ENCODE peak calls at places on chromosomes 12 and 14, in eight cellular contexts. J is stomach, S is RWPE1, M is Calu3, Q is lung, X is ovary, N is astrocyte, Z is left ventricle myocardium inferior. K is an unnamed sample.

GRCh38 chr14:41957459-41957858 is 350.8 kb downstream of the LRFN5 start:
- DNase-seq in J (no peak), S (no peak), M (no peak), Q (no peak), X (no peak), N (no peak), Z (no peak), K (no peak)

GRCh38 chr12:118193958-118194357 is 58.0 kb downstream of the PEBP1 start:
- DNase-seq in J (no peak), S (no peak), M (no peak), Q (no peak), X (no peak), N (no peak), Z (no peak), K (no peak)

GRCh38 chr12:62632521-62632920 is 165.9 kb downstream of the MON2 start:
- DNase-seq in J (no peak), S (peak), M (peak), Q (peak), X (peak), N (peak), Z (peak), K (peak)

GRCh38 chr12:47770086-47770726 is 2.8 kb upstream of the SLC48A1 start:
- DNase-seq in J (no peak), S (no peak), M (no peak), Q (no peak), X (no peak), N (no peak), Z (no peak), K (peak)

GRCh38 chr14:29735459-29735858 is 192.2 kb downstream of the PRKD1 start:
- DNase-seq in J (no peak), S (no peak), M (no peak), Q (no peak), X (no peak), N (no peak), Z (no peak), K (no peak)

GRCh38 chr14:100884456-100884855 is 19.1 kb downstream of the RTL1 start:
- DNase-seq in J (no peak), S (no peak), M (no peak), Q (no peak), X (no peak), N (no peak), Z (peak), K (no peak)

GRCh38 chr12:42332301-42332894 is 6.4 kb downstream of the PPHLN1 start:
- DNase-seq in J (no peak), S (peak), M (peak), Q (no peak), X (no peak), N (peak), Z (no peak), K (peak)

GRCh38 chr14:39050389-39050788 is 52.6 kb downstream of the SEC23A start:
- DNase-seq in J (no peak), S (peak), M (peak), Q (no peak), X (no peak), N (peak), Z (no peak), K (peak)

GRCh38 chr14:67385618-67386017 is 25.5 kb downstream of the EIF2S1 start:
- DNase-seq in J (no peak), S (peak), M (no peak), Q (no peak), X (no peak), N (no peak), Z (no peak), K (no peak)

GRCh38 chr14:33393895-33394405 is 455.3 kb downstream of the NPAS3 start:
- DNase-seq in J (no peak), S (no peak), M (no peak), Q (no peak), X (no peak), N (no peak), Z (no peak), K (no peak)

GRCh38 chr12:42946776-42947435 is 357.4 kb upstream of the PRICKLE1 start:
- DNase-seq in J (no peak), S (no peak), M (no peak), Q (no peak), X (no peak), N (peak), Z (no peak), K (no peak)

GRCh38 chr12:93777249-93777648 is 100.1 kb downstream of the CRADD start:
- DNase-seq in J (no peak), S (no peak), M (no peak), Q (no peak), X (peak), N (peak), Z (no peak), K (peak)

GRCh38 chr14:56351861-56352260 is 227.7 kb upstream of the TMEM260 start:
- DNase-seq in J (no peak), S (peak), M (no peak), Q (no peak), X (no peak), N (peak), Z (no peak), K (peak)
- TF ChIP-seq CTCF in J (no peak), S (no peak), M (no peak), Q (no peak), X (no peak), N (no peak), Z (no peak), K (peak)

GRCh38 chr12:52331833-52332232 is 10.6 kb upstream of the KRT83 start:
- DNase-seq in J (no peak), S (no peak), M (no peak), Q (no peak), X (no peak), N (no peak), Z (no peak), K (no peak)

GRCh38 chr12:52324068-52324444 is 2.9 kb upstream of the KRT83 start:
- DNase-seq in J (no peak), S (no peak), M (no peak), Q (no peak), X (no peak), N (no peak), Z (no peak), K (no peak)

GRCh38 chr12:52331039-52331438 is 9.8 kb upstream of the KRT83 start:
- DNase-seq in J (no peak), S (no peak), M (no peak), Q (no peak), X (no peak), N (no peak), Z (no peak), K (no peak)

GRCh38 chr12:52327086-52327829 is 6.1 kb upstream of the KRT83 start:
- DNase-seq in J (peak), S (peak), M (peak), Q (peak), X (no peak), N (peak), Z (peak), K (peak)

DNA sequence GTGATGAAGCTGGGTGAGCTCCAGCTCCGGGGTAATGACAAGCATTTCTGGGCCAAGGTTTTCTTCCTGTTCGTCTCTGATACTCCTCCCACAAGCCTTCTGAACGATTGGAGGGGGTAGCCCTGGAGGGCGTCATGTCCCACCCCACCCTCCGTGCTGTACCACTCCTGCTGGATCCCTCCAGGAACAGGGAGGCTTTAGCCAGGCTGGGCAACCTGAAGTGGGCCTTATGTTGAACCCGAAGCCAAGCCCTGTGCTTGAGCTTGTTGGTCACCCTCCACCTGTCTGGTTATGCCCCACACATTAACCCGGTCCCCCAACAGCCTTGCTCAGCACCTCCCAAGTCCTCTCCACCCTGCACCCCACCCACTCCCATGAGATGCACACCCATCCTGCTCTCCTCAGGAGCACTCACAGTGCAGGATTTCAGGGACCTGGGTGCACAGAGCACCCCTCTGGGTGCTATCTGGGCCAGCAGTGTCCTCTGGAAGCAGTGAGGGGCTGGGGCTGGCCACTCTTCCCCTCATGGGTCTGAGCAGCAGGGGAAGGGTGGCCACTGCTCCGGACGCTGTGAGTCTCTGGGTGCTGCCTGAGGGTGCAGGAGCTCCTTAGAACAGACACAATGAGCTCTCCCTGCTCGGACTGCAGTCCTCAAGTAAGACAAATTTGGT is 6.8 kb upstream of the KRT83 start:
- DNase-seq in J (no peak), S (no peak), M (no peak), Q (no peak), X (no peak), N (no peak), Z (no peak), K (no peak)
- TF ChIP-seq CTCF in J (no peak), S (peak), M (no peak), Q (no peak), X (no peak), N (no peak), Z (no peak), K (no peak)

DNA sequence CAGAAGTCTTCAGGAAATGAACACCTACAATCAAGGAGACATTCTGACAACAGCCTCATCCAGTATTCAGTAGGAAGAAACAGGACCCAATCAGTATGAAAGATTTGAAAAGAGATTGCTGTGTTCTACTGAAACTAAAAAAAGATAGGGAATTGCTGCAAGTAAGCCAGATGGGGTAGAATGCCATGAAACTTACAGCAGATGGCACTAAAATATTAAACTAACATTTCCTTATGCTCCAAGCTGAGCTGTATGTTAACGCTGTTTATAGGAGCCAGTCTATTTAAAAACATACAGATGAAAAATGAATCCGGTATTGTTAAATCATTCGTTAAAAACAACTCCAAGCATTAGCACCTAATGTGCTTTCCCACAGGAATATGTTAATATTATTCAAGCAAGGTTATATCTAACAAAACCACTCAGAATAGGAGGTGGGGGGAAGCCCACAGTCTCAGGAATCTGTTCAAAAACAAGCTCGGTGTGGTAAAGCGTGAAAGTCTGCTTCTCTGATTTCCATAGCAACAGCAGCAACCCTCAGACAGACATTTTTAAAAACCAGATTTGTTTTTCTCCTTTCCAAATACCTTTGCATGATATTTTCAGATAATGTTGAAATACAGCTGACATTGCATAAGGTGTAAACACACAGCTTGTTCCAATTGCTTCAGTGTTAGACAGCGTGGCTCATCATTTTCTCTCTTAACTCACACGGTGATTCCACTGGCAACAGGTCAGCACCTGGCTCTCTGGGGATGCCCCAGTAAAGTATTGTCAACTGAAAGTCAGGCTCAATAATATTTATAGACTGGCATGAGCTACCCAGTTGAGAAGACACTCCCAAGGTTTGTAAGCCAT is 131.4 kb upstream of the CCDC175 start:
- DNase-seq in J (no peak), S (no peak), M (no peak), Q (no peak), X (no peak), N (no peak), Z (no peak), K (no peak)
- TF ChIP-seq CTCF in J (no peak), S (no peak), M (no peak), Q (no peak), X (no peak), N (no peak), Z (no peak), K (no peak)

GRCh38 chr12:8676651-8677050 is 14.0 kb upstream of the MFAP5 start:
- DNase-seq in J (no peak), S (no peak), M (no peak), Q (no peak), X (no peak), N (no peak), Z (no peak), K (no peak)

GRCh38 chr12:8678661-8679111 is 16.1 kb upstream of the MFAP5 start:
- DNase-seq in J (no peak), S (peak), M (no peak), Q (no peak), X (no peak), N (peak), Z (no peak), K (peak)

GRCh38 chr12:8681129-8681902 is 16.5 kb upstream of the RIMKLB start:
- DNase-seq in J (no peak), S (peak), M (peak), Q (peak), X (no peak), N (peak), Z (no peak), K (peak)

GRCh38 chr12:8677362-8677761 is 14.7 kb upstream of the MFAP5 start:
- DNase-seq in J (no peak), S (no peak), M (no peak), Q (no peak), X (no peak), N (no peak), Z (no peak), K (no peak)

GRCh38 chr12:8680533-8680932 is 17.3 kb upstream of the RIMKLB start:
- DNase-seq in J (no peak), S (no peak), M (no peak), Q (no peak), X (no peak), N (no peak), Z (no peak), K (no peak)
- TF ChIP-seq CTCF in J (no peak), S (no peak), M (no peak), Q (no peak), X (no peak), N (no peak), Z (peak), K (peak)

GRCh38 chr12:22541496-22541895 is 2.8 kb downstream of the C2CD5 start:
- DNase-seq in J (no peak), S (no peak), M (no peak), Q (no peak), X (no peak), N (no peak), Z (no peak), K (no peak)

GRCh38 chr12:22539055-22539454 is 5.3 kb downstream of the C2CD5 start:
- DNase-seq in J (no peak), S (no peak), M (no peak), Q (no peak), X (no peak), N (no peak), Z (no peak), K (no peak)

GRCh38 chr12:22543246-22544037 is 900 bp downstream of the C2CD5 start:
- DNase-seq in J (peak), S (no peak), M (peak), Q (peak), X (peak), N (peak), Z (peak), K (peak)

GRCh38 chr12:22538336-22538735 is 6.0 kb downstream of the C2CD5 start:
- DNase-seq in J (no peak), S (no peak), M (no peak), Q (no peak), X (no peak), N (peak), Z (no peak), K (no peak)

GRCh38 chr12:22544038-22544979 is at the start of gene C2CD5:
- DNase-seq in J (peak), S (peak), M (peak), Q (peak), X (peak), N (peak), Z (peak), K (peak)
- TF ChIP-seq CTCF in J (peak), S (peak), M (peak), Q (no peak), X (no peak), N (no peak), Z (peak), K (peak)

GRCh38 chr14:49461529-49462401 is 124.4 kb downstream of the RPS29 start:
- DNase-seq in J (peak), S (peak), M (peak), Q (peak), X (no peak), N (peak), Z (no peak), K (peak)

GRCh38 chr14:49460647-49461046 is 125.5 kb downstream of the RPS29 start:
- DNase-seq in J (no peak), S (no peak), M (no peak), Q (no peak), X (no peak), N (no peak), Z (no peak), K (no peak)

GRCh38 chr14:49463146-49463545 is 123.0 kb downstream of the RPS29 start:
- DNase-seq in J (no peak), S (no peak), M (no peak), Q (no peak), X (no peak), N (no peak), Z (no peak), K (no peak)

GRCh38 chr14:49467091-49467490 is 119.1 kb downstream of the RPS29 start:
- DNase-seq in J (no peak), S (no peak), M (no peak), Q (no peak), X (no peak), N (no peak), Z (no peak), K (no peak)

DNA sequence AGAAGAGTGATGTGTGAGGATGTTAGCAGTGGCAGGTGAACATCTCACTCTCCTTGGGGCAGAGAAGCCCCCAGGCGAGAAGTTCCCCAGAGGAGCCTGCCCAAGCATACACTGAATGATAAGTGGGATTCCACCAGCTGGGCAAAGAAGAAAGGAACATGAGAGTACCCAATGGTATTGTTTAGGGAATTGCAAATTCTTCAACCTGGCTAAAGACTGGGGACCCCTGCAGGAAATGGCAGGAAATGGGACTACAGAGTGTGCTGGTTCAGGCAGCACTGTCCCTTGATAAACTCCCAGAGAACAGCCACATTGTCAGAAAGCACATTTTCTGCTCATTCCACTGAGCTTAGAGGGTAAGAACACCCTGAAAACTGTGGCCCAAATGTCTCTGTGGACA is 121.3 kb downstream of the RPS29 start:
- DNase-seq in J (no peak), S (no peak), M (peak), Q (no peak), X (no peak), N (no peak), Z (no peak), K (no peak)
- TF ChIP-seq CTCF in J (no peak), S (no peak), M (no peak), Q (no peak), X (no peak), N (peak), Z (no peak), K (no peak)

GRCh38 chr14:86646688-86647687 is 1117.0 kb downstream of the FLRT2 start:
- DNase-seq in J (no peak), S (no peak), M (no peak), Q (no peak), X (no peak), N (peak), Z (no peak), K (peak)
- TF ChIP-seq CTCF in J (no peak), S (no peak), M (no peak), Q (no peak), X (no peak), N (no peak), Z (no peak), K (no peak)

GRCh38 chr12:123150804-123151678 is at the start of gene PITPNM2:
- DNase-seq in J (peak), S (peak), M (peak), Q (no peak), X (peak), N (no peak), Z (peak), K (peak)
- TF ChIP-seq CTCF in J (no peak), S (peak), M (no peak), Q (no peak), X (peak), N (no peak), Z (peak), K (no peak)

GRCh38 chr12:64883264-64884163 is 59.1 kb downstream of the TBC1D30 start:
- DNase-seq in J (no peak), S (no peak), M (no peak), Q (no peak), X (no peak), N (no peak), Z (no peak), K (no peak)
- TF ChIP-seq CTCF in J (no peak), S (no peak), M (no peak), Q (no peak), X (no peak), N (no peak), Z (no peak), K (no peak)

K was measured in AG10803.